ENCODE peak calls at places on chromosomes 5 and 9, in six cellular contexts. F is adrenal gland, B is fibroblast of lung, V is right lobe of liver, U is colonic mucosa, E is heart left ventricle. I is an unnamed sample.

GRCh38 chr5:148713735-148714508 is 59.6 kb upstream of the HTR4 start:
- DNase-seq in F (no peak), B (no peak), V (no peak), U (no peak), E (no peak), I (no peak)

GRCh38 chr5:1703352-1704050 is 96.1 kb downstream of the MRPL36 start:
- DNase-seq in F (no peak), B (no peak), V (no peak), U (no peak), E (no peak), I (no peak)

GRCh38 chr9:116156621-116157314 is 3.2 kb downstream of the PAPPA start:
- DNase-seq in F (peak; percentile 18), B (peak; percentile 92), V (no peak), U (peak; percentile 43), E (peak; percentile 80), I (peak; percentile 87)

GRCh38 chr5:131749138-131749537 is 47.7 kb downstream of the FNIP1 start:
- DNase-seq in F (no peak), B (peak; percentile 36), V (no peak), U (no peak), E (no peak), I (no peak)

GRCh38 chr9:121670447-121670846 is 19.0 kb downstream of the DAB2IP start:
- DNase-seq in F (no peak), B (peak; percentile 35), V (no peak), U (no peak), E (no peak), I (peak; percentile 15)

GRCh38 chr5:72366324-72366976 is 46.3 kb downstream of the PTCD2 start:
- DNase-seq in F (peak; percentile 65), B (peak; percentile 82), V (peak; percentile 27), U (peak; percentile 69), E (peak; percentile 74), I (peak; percentile 90)

GRCh38 chr5:117131876-117132275 is 557.3 kb upstream of the SEMA6A start:
- DNase-seq in F (no peak), B (no peak), V (no peak), U (no peak), E (no peak), I (no peak)

GRCh38 chr5:114330916-114331531 is 30.8 kb upstream of the KCNN2 start:
- DNase-seq in F (no peak), B (no peak), V (no peak), U (no peak), E (no peak), I (no peak)

GRCh38 chr9:107999890-108000289 is 510.3 kb upstream of the KLF4 start:
- DNase-seq in F (no peak), B (no peak), V (no peak), U (no peak), E (no peak), I (no peak)

GRCh38 chr9:125835655-125836054 is 88.5 kb downstream of the PBX3 start:
- DNase-seq in F (no peak), B (no peak), V (no peak), U (no peak), E (no peak), I (no peak)

GRCh38 chr9:68822596-68823165 is 117.6 kb downstream of the PIP5K1B start:
- DNase-seq in F (no peak), B (no peak), V (no peak), U (peak; percentile 44), E (peak; percentile 65), I (no peak)

GRCh38 chr9:119639287-119639955 is 270.2 kb upstream of the BRINP1 start:
- DNase-seq in F (peak; percentile 14), B (no peak), V (no peak), U (no peak), E (no peak), I (peak; percentile 56)

GRCh38 chr9:126160067-126160853 is 166.4 kb upstream of the MVB12B start:
- DNase-seq in F (no peak), B (no peak), V (no peak), U (no peak), E (no peak), I (no peak)

GRCh38 chr9:124213396-124213795 is 44.4 kb upstream of the NEK6 start:
- DNase-seq in F (no peak), B (no peak), V (no peak), U (no peak), E (no peak), I (no peak)

GRCh38 chr5:56192246-56192645 is 40.9 kb downstream of the ANKRD55 start:
- DNase-seq in F (no peak), B (no peak), V (no peak), U (no peak), E (no peak), I (no peak)

GRCh38 chr9:35258665-35259474 is 97.1 kb downstream of the UNC13B start:
- DNase-seq in F (peak; percentile 68), B (peak; percentile 82), V (peak; percentile 68), U (peak; percentile 78), E (peak; percentile 66), I (peak; percentile 89)

GRCh38 chr9:110007477-110008270 is 200.3 kb downstream of the C9orf152 start:
- DNase-seq in F (no peak), B (no peak), V (no peak), U (no peak), E (no peak), I (no peak)

GRCh38 chr9:95014917-95015316 is 288.4 kb downstream of the AOPEP start:
- DNase-seq in F (no peak), B (no peak), V (no peak), U (no peak), E (no peak), I (no peak)

GRCh38 chr5:103066346-103066745 is 53.6 kb downstream of the GIN1 start:
- DNase-seq in F (no peak), B (no peak), V (no peak), U (no peak), E (no peak), I (peak; percentile 15)

GRCh38 chr5:60638300-60638699 is 61.7 kb downstream of the DEPDC1B start:
- DNase-seq in F (no peak), B (no peak), V (no peak), U (no peak), E (no peak), I (no peak)

GRCh38 chr5:14208071-14209021 is 65.2 kb downstream of the TRIO start:
- DNase-seq in F (no peak), B (peak; percentile 95), V (no peak), U (peak; percentile 73), E (no peak), I (peak; percentile 81)

GRCh38 chr9:10396641-10397040 is 216.2 kb downstream of the PTPRD start:
- DNase-seq in F (no peak), B (no peak), V (no peak), U (no peak), E (no peak), I (no peak)

GRCh38 chr5:168886153-168886552 is 307.0 kb upstream of the PANK3 start:
- DNase-seq in F (no peak), B (no peak), V (no peak), U (no peak), E (no peak), I (no peak)

GRCh38 chr5:9376363-9377117 is 169.3 kb downstream of the SEMA5A start:
- DNase-seq in F (no peak), B (peak; percentile 54), V (no peak), U (no peak), E (no peak), I (no peak)

GRCh38 chr9:22278426-22278825 is 168.2 kb upstream of the DMRTA1 start:
- DNase-seq in F (no peak), B (no peak), V (no peak), U (no peak), E (no peak), I (peak; percentile 56)

DNA sequence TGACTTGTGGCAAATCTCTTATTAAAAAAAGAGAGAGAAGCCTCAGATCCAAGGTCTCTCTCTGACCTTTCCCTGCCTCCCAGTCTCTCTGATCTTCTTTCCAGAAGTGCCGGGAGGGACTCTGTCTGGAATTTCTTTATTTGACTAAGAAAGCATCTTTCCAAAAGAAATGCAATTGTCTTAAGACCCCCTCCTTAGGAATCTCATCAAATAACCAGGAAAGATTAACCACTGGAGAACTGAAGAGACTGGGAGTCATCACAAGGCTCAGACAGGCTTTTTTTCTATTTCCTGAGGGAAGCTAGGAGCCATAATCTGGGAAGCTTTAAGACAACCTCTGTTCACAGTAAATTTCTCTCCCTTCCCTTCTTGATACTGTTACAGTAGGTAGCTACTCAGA is 4.6 kb downstream of the C1QTNF3 start:
- DNase-seq in F (no peak), B (no peak), V (no peak), U (no peak), E (no peak), I (no peak)
- H3K27me3 ChIP-seq in F (no peaks in the 10 kb centered on the region), B (no peaks in the 10 kb centered on the region), V (no peaks in the 10 kb centered on the region), U (no peaks in the 10 kb centered on the region), E (no peaks in the 10 kb centered on the region), I (no peaks in the 10 kb centered on the region)

DNA sequence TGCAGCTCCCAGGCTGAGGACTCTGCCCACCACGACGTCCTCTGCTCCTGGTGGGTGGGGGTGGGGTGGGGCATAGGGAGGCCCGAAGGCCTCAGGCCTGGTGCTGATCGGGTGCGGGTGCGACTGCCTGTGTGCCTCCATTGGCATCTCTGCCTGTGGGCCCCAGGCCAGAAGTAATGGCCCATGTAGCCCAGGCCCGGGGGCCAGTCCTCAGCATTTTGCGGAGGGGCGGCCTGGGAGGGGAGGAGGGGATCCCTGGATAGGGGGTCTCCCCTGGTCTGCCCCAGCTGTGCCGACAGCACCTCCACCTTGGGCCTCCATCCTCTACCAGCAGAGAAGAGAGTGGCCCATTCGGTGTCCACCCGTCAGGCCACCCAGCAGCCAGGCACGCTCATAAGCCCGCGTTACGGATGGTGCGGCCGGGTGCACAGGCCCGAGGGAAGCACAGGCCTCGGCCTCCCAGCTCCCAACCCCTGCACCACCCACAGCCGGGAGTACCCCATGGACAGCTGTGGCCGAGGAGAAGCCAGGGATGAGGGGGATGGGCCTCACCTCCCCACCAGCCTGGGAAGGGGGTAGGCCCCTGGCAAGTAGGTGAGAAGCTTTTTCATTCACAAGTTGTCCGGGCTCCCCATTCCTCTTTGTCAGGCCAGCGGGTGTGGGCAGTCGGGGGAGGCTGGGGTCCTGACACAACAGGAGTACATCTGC is 1.8 kb upstream of the NOTCH1 start:
- DNase-seq in F (no peak), B (no peak), V (no peak), U (no peak), E (no peak), I (no peak)
- H3K4me3 ChIP-seq in F (no peak overlapping the region), B (no peak overlapping the region), V (no peak overlapping the region), U (no peak overlapping the region), E (no peak overlapping the region), I (no peak overlapping the region)

GRCh38 chr5:136153581-136154236 is 21.1 kb downstream of the SMAD5 start:
- DNase-seq in F (no peak), B (no peak), V (no peak), U (no peak), E (no peak), I (no peak)
- H3K4me1 ChIP-seq in F (no peaks in the 10 kb centered on the region), B (no peaks in the 10 kb centered on the region), V (no peaks in the 10 kb centered on the region), U (no peaks in the 10 kb centered on the region), E (peaks cover 7% of the 10 kb centered on the region), I (peaks cover 16% of the 10 kb centered on the region)

DNA sequence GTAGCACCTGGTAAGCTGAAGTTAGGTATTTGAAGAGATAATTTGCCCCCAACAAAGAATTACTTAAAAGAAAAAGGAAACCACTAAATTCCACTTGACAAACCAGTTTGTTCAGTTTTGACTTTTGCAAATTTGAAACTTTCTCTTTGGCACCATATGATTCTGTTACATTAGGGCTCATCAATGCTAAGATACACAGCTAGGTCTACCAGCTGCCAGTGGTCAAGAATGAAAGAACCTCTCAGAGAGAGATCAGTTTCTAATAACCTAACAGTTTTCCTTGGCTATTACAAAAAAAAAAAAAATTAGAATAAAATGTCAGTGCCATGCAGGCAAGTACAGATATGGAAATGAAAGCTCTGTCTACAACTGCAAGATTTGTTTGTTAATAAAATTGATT is 92.3 kb downstream of the CAAP1 start:
- DNase-seq in F (no peak), B (no peak), V (no peak), U (no peak), E (no peak), I (no peak)
- H3K27me3 ChIP-seq in F (no peaks in the 10 kb centered on the region), B (no peaks in the 10 kb centered on the region), V (no peaks in the 10 kb centered on the region), U (no peaks in the 10 kb centered on the region), E (no peaks in the 10 kb centered on the region), I (no peaks in the 10 kb centered on the region)